ENCODE peak calls at places on chromosomes 1 and 21, in four cellular contexts. One of them, this sample, is unnamed.

GRCh38 chr1:24437631-24438396 is 22.2 kb downstream of the NIPAL3 start:
- DNase-seq in neural progenitor cell: no peak
- DNase-seq in natural killer cell: no peak
- DNase-seq in A549: no peak
- DNase-seq in this sample: no peak

GRCh38 chr1:227885648-227886502 is 61.9 kb downstream of the WNT9A start:
- DNase-seq in neural progenitor cell: no peak
- DNase-seq in natural killer cell: peak
- DNase-seq in A549: peak
- DNase-seq in this sample: no peak

GRCh38 chr1:27637052-27637451 is 2.1 kb upstream of the FGR start:
- DNase-seq in neural progenitor cell: no peak
- DNase-seq in natural killer cell: no peak
- DNase-seq in A549: no peak
- DNase-seq in this sample: no peak

GRCh38 chr1:109623601-109624161 is 4.0 kb downstream of the AMPD2 start:
- DNase-seq in neural progenitor cell: no peak
- DNase-seq in natural killer cell: no peak
- DNase-seq in A549: no peak
- DNase-seq in this sample: no peak

GRCh38 chr1:196373798-196374197 is 234.4 kb downstream of the KCNT2 start:
- DNase-seq in neural progenitor cell: no peak
- DNase-seq in natural killer cell: no peak
- DNase-seq in A549: no peak
- DNase-seq in this sample: no peak

GRCh38 chr1:22808186-22808845 is 97.7 kb downstream of the EPHB2 start:
- DNase-seq in neural progenitor cell: no peak
- DNase-seq in natural killer cell: no peak
- DNase-seq in A549: no peak
- DNase-seq in this sample: no peak

GRCh38 chr1:219837274-219837993 is 90.9 kb downstream of the SLC30A10 start:
- DNase-seq in neural progenitor cell: peak
- DNase-seq in natural killer cell: no peak
- DNase-seq in A549: peak
- DNase-seq in this sample: peak

GRCh38 chr1:59481915-59482505 is 185.1 kb downstream of the FGGY start:
- DNase-seq in neural progenitor cell: no peak
- DNase-seq in natural killer cell: no peak
- DNase-seq in A549: no peak
- DNase-seq in this sample: no peak

GRCh38 chr1:21451981-21452411 is 12.1 kb downstream of the NBPF3 start:
- DNase-seq in neural progenitor cell: no peak
- DNase-seq in natural killer cell: no peak
- DNase-seq in A549: no peak
- DNase-seq in this sample: no peak

GRCh38 chr1:48943826-48944225 is 167.1 kb upstream of the BEND5 start:
- DNase-seq in neural progenitor cell: no peak
- DNase-seq in natural killer cell: no peak
- DNase-seq in A549: no peak
- DNase-seq in this sample: no peak

GRCh38 chr1:203663294-203663693 is 36.7 kb downstream of the ATP2B4 start:
- DNase-seq in neural progenitor cell: no peak
- DNase-seq in natural killer cell: no peak
- DNase-seq in A549: peak
- DNase-seq in this sample: no peak

GRCh38 chr1:64437453-64437852 is 32.5 kb upstream of the CACHD1 start:
- DNase-seq in neural progenitor cell: no peak
- DNase-seq in natural killer cell: no peak
- DNase-seq in A549: no peak
- DNase-seq in this sample: no peak

GRCh38 chr1:65148548-65149390 is 766 bp downstream of the AK4 start:
- DNase-seq in neural progenitor cell: peak
- DNase-seq in natural killer cell: no peak
- DNase-seq in A549: peak
- DNase-seq in this sample: peak

GRCh38 chr1:197706593-197706992 is 68.7 kb downstream of the DENND1B start:
- DNase-seq in neural progenitor cell: no peak
- DNase-seq in natural killer cell: no peak
- DNase-seq in A549: no peak
- DNase-seq in this sample: no peak

GRCh38 chr1:206133751-206134371 is 16.7 kb upstream of the AVPR1B start:
- DNase-seq in neural progenitor cell: no peak
- DNase-seq in natural killer cell: no peak
- DNase-seq in A549: no peak
- DNase-seq in this sample: no peak

GRCh38 chr1:46413596-46413985 is 19.5 kb downstream of the FAAH start:
- DNase-seq in neural progenitor cell: peak
- DNase-seq in natural killer cell: no peak
- DNase-seq in A549: no peak
- DNase-seq in this sample: peak

GRCh38 chr21:44508426-44508710 is 31.6 kb downstream of the KRTAP10-1 start:
- DNase-seq in neural progenitor cell: no peak
- DNase-seq in natural killer cell: no peak
- DNase-seq in A549: no peak
- DNase-seq in this sample: no peak

GRCh38 chr21:24369751-24370150 is 1237.5 kb downstream of the MRPL39 start:
- DNase-seq in neural progenitor cell: no peak
- DNase-seq in natural killer cell: no peak
- DNase-seq in A549: no peak
- DNase-seq in this sample: no peak

GRCh38 chr1:228923973-228924766 is 188.9 kb downstream of the RHOU start:
- DNase-seq in neural progenitor cell: no peak
- DNase-seq in natural killer cell: no peak
- DNase-seq in A549: no peak
- DNase-seq in this sample: no peak

GRCh38 chr1:201562659-201563405 is 23.9 kb downstream of the NAV1 start:
- DNase-seq in neural progenitor cell: no peak
- DNase-seq in natural killer cell: no peak
- DNase-seq in A549: peak
- DNase-seq in this sample: no peak

GRCh38 chr1:96995351-96995750 is 273.8 kb downstream of the PTBP2 start:
- DNase-seq in neural progenitor cell: no peak
- DNase-seq in natural killer cell: no peak
- DNase-seq in A549: no peak
- DNase-seq in this sample: no peak

GRCh38 chr1:47703981-47704596 is 266.2 kb downstream of the FOXD2 start:
- DNase-seq in neural progenitor cell: no peak
- DNase-seq in natural killer cell: no peak
- DNase-seq in A549: peak
- DNase-seq in this sample: no peak

GRCh38 chr1:9990944-9991343 is 6.1 kb upstream of the RBP7 start:
- DNase-seq in neural progenitor cell: no peak
- DNase-seq in natural killer cell: no peak
- DNase-seq in A549: no peak
- DNase-seq in this sample: no peak

GRCh38 chr1:35452086-35452485 is 105.1 kb downstream of the KIAA0319L start:
- DNase-seq in neural progenitor cell: no peak
- DNase-seq in natural killer cell: no peak
- DNase-seq in A549: no peak
- DNase-seq in this sample: no peak

GRCh38 chr21:31713973-31714740 is 17.8 kb downstream of the SCAF4 start:
- DNase-seq in neural progenitor cell: no peak
- DNase-seq in natural killer cell: no peak
- DNase-seq in A549: no peak
- DNase-seq in this sample: no peak

GRCh38 chr1:35288761-35289160 is 20.3 kb downstream of the ZMYM4 start:
- DNase-seq in neural progenitor cell: no peak
- DNase-seq in natural killer cell: no peak
- DNase-seq in A549: no peak
- DNase-seq in this sample: no peak

GRCh38 chr1:32525053-32525452 is 14.2 kb upstream of the ZBTB8A start:
- DNase-seq in neural progenitor cell: no peak
- DNase-seq in natural killer cell: no peak
- DNase-seq in A549: no peak
- DNase-seq in this sample: no peak

GRCh38 chr1:107483949-107484348 is 343.1 kb downstream of the NTNG1 start:
- DNase-seq in neural progenitor cell: no peak
- DNase-seq in natural killer cell: no peak
- DNase-seq in A549: no peak
- DNase-seq in this sample: no peak

GRCh38 chr1:107474877-107475612 is 334.2 kb downstream of the NTNG1 start:
- DNase-seq in neural progenitor cell: peak
- DNase-seq in natural killer cell: no peak
- DNase-seq in A549: no peak
- DNase-seq in this sample: no peak

GRCh38 chr1:107477233-107477632 is 336.4 kb downstream of the NTNG1 start:
- DNase-seq in neural progenitor cell: no peak
- DNase-seq in natural killer cell: no peak
- DNase-seq in A549: peak
- DNase-seq in this sample: no peak

GRCh38 chr1:107479865-107480264 is 339.0 kb downstream of the NTNG1 start:
- DNase-seq in neural progenitor cell: no peak
- DNase-seq in natural killer cell: no peak
- DNase-seq in A549: no peak
- DNase-seq in this sample: no peak

DNA sequence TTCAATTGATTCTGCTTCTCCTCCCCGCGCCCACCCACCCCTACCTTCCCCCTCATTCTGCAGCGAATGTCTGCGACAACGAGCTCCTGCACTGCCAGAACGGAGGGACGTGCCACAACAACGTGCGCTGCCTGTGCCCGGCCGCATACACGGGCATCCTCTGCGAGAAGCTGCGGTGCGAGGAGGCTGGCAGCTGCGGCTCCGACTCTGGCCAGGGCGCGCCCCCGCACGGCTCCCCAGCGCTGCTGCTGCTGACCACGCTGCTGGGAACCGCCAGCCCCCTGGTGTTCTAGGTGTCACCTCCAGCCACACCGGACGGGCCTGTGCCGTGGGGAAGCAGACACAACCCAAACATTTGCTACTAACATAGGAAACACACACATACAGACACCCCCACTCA is 339.7 kb downstream of the NTNG1 start:
- DNase-seq in neural progenitor cell: no peak
- DNase-seq in natural killer cell: no peak
- DNase-seq in A549: no peak
- DNase-seq in this sample: no peak
- TF ChIP-seq CTCF in neural progenitor cell: no peak
- TF ChIP-seq CTCF in natural killer cell: no peak
- TF ChIP-seq CTCF in A549: no peak
- TF ChIP-seq CTCF in this sample: no peak

GRCh38 chr1:161364332-161364731 is 3.3 kb downstream of the CFAP126 start:
- DNase-seq in neural progenitor cell: no peak
- DNase-seq in natural killer cell: no peak
- DNase-seq in A549: no peak
- DNase-seq in this sample: no peak

GRCh38 chr1:161373442-161373841 is 5.8 kb upstream of the CFAP126 start:
- DNase-seq in neural progenitor cell: no peak
- DNase-seq in natural killer cell: no peak
- DNase-seq in A549: no peak
- DNase-seq in this sample: no peak

GRCh38 chr1:161365207-161365606 is 2.5 kb downstream of the CFAP126 start:
- DNase-seq in neural progenitor cell: no peak
- DNase-seq in natural killer cell: no peak
- DNase-seq in A549: no peak
- DNase-seq in this sample: no peak

DNA sequence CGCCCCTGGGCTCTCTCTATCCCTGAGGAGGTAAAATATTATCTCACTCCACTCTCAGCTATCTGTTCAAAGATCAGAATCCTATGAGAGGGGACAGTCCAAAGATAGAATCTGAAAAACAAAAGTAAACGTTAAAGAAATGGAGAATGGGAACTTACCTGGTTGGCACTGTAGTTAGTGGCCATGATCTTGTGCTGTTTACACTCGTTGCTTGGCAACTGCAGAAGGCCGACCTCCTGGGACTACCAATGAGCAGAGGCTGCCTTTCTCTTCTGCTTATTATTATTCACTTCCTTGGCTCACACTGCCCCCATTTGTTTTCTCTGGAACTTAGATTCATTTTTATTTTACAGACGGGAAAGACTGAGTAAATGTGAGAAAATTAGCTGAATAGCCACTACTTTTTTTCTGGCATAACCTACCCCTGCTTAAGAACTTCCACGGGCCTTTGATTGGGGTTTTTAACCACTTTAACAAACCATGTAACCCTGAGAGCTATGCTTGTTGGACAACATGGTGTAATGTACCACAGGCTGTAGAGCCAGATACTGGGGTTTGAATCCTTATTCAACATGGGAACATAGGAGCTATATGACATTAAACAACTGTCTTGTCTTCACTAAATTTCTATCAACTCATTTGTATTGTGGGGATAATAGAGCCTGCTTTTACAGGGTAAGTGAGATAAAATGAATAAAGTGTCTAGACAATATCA is at the start of gene CFAP126:
- DNase-seq in neural progenitor cell: peak
- DNase-seq in natural killer cell: no peak
- DNase-seq in A549: peak
- DNase-seq in this sample: peak
- TF ChIP-seq CTCF in neural progenitor cell: no peak
- TF ChIP-seq CTCF in natural killer cell: no peak
- TF ChIP-seq CTCF in A549: peak
- TF ChIP-seq CTCF in this sample: no peak

DNA sequence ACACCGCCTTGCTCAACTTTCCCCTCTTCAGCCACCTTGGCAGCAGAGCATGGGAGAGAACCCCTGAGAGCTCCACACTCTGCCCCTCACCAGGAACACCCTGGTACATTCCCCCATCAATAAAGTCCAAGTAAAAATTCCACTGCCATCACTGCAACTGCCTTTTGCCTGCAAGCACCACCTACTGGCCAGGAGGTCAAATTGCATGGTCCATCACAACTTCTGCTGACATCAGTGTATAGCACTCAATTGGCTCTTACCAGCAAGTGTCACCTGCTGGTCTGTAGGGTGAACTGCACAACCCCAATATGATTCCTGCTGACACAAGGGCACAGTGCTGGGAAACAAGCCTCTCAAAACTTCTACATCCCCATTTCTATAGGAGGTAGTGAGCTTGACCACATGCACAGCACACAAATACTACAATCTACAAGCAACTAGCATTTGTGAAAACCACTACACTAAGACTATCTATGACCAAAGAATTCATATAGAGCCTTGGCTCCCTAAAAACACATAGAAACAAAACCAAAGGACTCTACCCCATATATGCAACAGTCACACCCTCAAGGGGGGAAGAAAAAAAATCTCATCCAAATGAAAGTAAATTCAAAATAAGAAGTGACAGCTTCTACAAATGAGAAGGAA is 69.2 kb downstream of the FASLG start:
- DNase-seq in neural progenitor cell: peak
- DNase-seq in natural killer cell: peak
- DNase-seq in A549: peak
- DNase-seq in this sample: no peak
- TF ChIP-seq CTCF in neural progenitor cell: peak
- TF ChIP-seq CTCF in natural killer cell: peak
- TF ChIP-seq CTCF in A549: peak
- TF ChIP-seq CTCF in this sample: peak

GRCh38 chr1:207841907-207842306 is 69.0 kb downstream of the CD34 start:
- DNase-seq in neural progenitor cell: peak
- DNase-seq in natural killer cell: no peak
- DNase-seq in A549: no peak
- DNase-seq in this sample: no peak

GRCh38 chr1:207838156-207839082 is 72.5 kb downstream of the CD34 start:
- DNase-seq in neural progenitor cell: no peak
- DNase-seq in natural killer cell: no peak
- DNase-seq in A549: no peak
- DNase-seq in this sample: no peak

GRCh38 chr1:207839083-207839413 is 71.9 kb downstream of the CD34 start:
- DNase-seq in neural progenitor cell: no peak
- DNase-seq in natural killer cell: no peak
- DNase-seq in A549: no peak
- DNase-seq in this sample: no peak

GRCh38 chr1:207841318-207841717 is 69.6 kb downstream of the CD34 start:
- DNase-seq in neural progenitor cell: no peak
- DNase-seq in natural killer cell: no peak
- DNase-seq in A549: no peak
- DNase-seq in this sample: no peak

GRCh38 chr1:207840380-207840779 is 70.5 kb downstream of the CD34 start:
- DNase-seq in neural progenitor cell: no peak
- DNase-seq in natural killer cell: no peak
- DNase-seq in A549: no peak
- DNase-seq in this sample: no peak
- TF ChIP-seq CTCF in neural progenitor cell: peak
- TF ChIP-seq CTCF in natural killer cell: no peak
- TF ChIP-seq CTCF in A549: no peak
- TF ChIP-seq CTCF in this sample: no peak

This sample was measured in endothelial cell.